ENCODE peak calls at places on chromosome 19, in four cellular contexts. M is tibial artery, Q is Peyer's patch, D is fibroblast of villous mesenchyme. W is an unnamed sample.

GRCh38 chr19:13887039-13887438 is 10.1 kb downstream of the NANOS3 start:
- DNase-seq in M (no peak), Q (no peak), D (no peak), W (no peak)

GRCh38 chr19:7348587-7349230 is at the start of gene ARHGEF18:
- DNase-seq in M (peak), Q (peak), D (no peak), W (no peak)

GRCh38 chr19:9940778-9941177 is 4.5 kb upstream of the OLFM2 start:
- DNase-seq in M (no peak), Q (no peak), D (no peak), W (no peak)

GRCh38 chr19:48741222-48741999 is 1.0 kb upstream of the RASIP1 start:
- DNase-seq in M (no peak), Q (no peak), D (no peak), W (no peak)

GRCh38 chr19:5585461-5586299 is 17.9 kb upstream of the TINCR start:
- DNase-seq in M (no peak), Q (peak), D (no peak), W (no peak)

GRCh38 chr19:778910-779653 is 18.2 kb upstream of the PTBP1 start:
- DNase-seq in M (peak), Q (no peak), D (peak), W (no peak)

GRCh38 chr19:7926021-7926726 is at the start of gene CTXN1:
- DNase-seq in M (peak), Q (peak), D (peak), W (peak)

GRCh38 chr19:3986260-3987041 is 1.2 kb upstream of the EEF2 start:
- DNase-seq in M (no peak), Q (peak), D (peak), W (peak)

GRCh38 chr19:13883665-13884064 is 6.7 kb downstream of the NANOS3 start:
- DNase-seq in M (no peak), Q (no peak), D (no peak), W (no peak)

GRCh38 chr19:55700813-55701212 is 25.8 kb downstream of the EPN1 start:
- DNase-seq in M (peak), Q (no peak), D (no peak), W (no peak)

GRCh38 chr19:15456871-15457700 is 7.3 kb downstream of the RASAL3 start:
- DNase-seq in M (no peak), Q (no peak), D (no peak), W (peak)

GRCh38 chr19:10271543-10272086 is 695 bp downstream of the ICAM1 start:
- DNase-seq in M (no peak), Q (peak), D (no peak), W (no peak)

GRCh38 chr19:34649886-34650543 is 26.9 kb downstream of the SCGB2B2 start:
- DNase-seq in M (no peak), Q (no peak), D (no peak), W (no peak)

GRCh38 chr19:12664406-12665280 is 1.9 kb downstream of the MAN2B1 start:
- DNase-seq in M (no peak), Q (no peak), D (no peak), W (no peak)

GRCh38 chr19:55563261-55563690 is 17.4 kb downstream of the ZNF579 start:
- DNase-seq in M (no peak), Q (no peak), D (no peak), W (no peak)

GRCh38 chr19:48487944-48488343 is 18.8 kb downstream of the CYTH2 start:
- DNase-seq in M (peak), Q (no peak), D (no peak), W (no peak)

GRCh38 chr19:50158577-50158976 is 4.5 kb downstream of the IZUMO2 start:
- DNase-seq in M (no peak), Q (no peak), D (no peak), W (no peak)

GRCh38 chr19:3634496-3635045 is 8.0 kb upstream of the CACTIN start:
- DNase-seq in M (no peak), Q (no peak), D (no peak), W (no peak)

GRCh38 chr19:4972509-4973230 is 3.8 kb downstream of the KDM4B start:
- DNase-seq in M (no peak), Q (no peak), D (peak), W (no peak)

GRCh38 chr19:18057557-18057956 is 29.2 kb downstream of the IL12RB1 start:
- DNase-seq in M (peak), Q (no peak), D (peak), W (no peak)

GRCh38 chr19:45772912-45773311 is 3.9 kb upstream of the SIX5 start:
- DNase-seq in M (no peak), Q (no peak), D (no peak), W (no peak)

GRCh38 chr19:7288977-7289376 is 5.2 kb downstream of the INSR start:
- DNase-seq in M (no peak), Q (no peak), D (no peak), W (no peak)

GRCh38 chr19:38015771-38016170 is 108.8 kb downstream of the SIPA1L3 start:
- DNase-seq in M (no peak), Q (no peak), D (no peak), W (no peak)

GRCh38 chr19:46351241-46352041 is 4.6 kb downstream of the PPP5C start:
- DNase-seq in M (peak), Q (peak), D (peak), W (no peak)

GRCh38 chr19:50580970-50581636 is 12.9 kb upstream of the LRRC4B start:
- DNase-seq in M (no peak), Q (no peak), D (no peak), W (no peak)

GRCh38 chr19:44588753-44589112 is 24.6 kb upstream of the IGSF23 start:
- DNase-seq in M (no peak), Q (no peak), D (no peak), W (no peak)

GRCh38 chr19:44585371-44586141 is 27.8 kb upstream of the IGSF23 start:
- DNase-seq in M (no peak), Q (no peak), D (peak), W (no peak)

GRCh38 chr19:44590245-44591059 is 22.9 kb upstream of the IGSF23 start:
- DNase-seq in M (no peak), Q (no peak), D (no peak), W (no peak)

GRCh38 chr19:44592451-44592890 is 20.9 kb upstream of the IGSF23 start:
- DNase-seq in M (no peak), Q (no peak), D (no peak), W (no peak)

GRCh38 chr19:44587863-44588752 is 25.3 kb upstream of the IGSF23 start:
- DNase-seq in M (no peak), Q (no peak), D (peak), W (no peak)
- TF ChIP-seq CTCF in M (no peak), Q (peak), D (peak), W (no peak)

GRCh38 chr19:29202281-29202680 is 10.7 kb downstream of the UQCRFS1 start:
- DNase-seq in M (no peak), Q (no peak), D (no peak), W (no peak)

GRCh38 chr19:29206453-29206852 is 6.5 kb downstream of the UQCRFS1 start:
- DNase-seq in M (no peak), Q (no peak), D (no peak), W (no peak)

GRCh38 chr19:29201849-29202248 is 11.1 kb downstream of the UQCRFS1 start:
- DNase-seq in M (no peak), Q (no peak), D (no peak), W (no peak)
- TF ChIP-seq CTCF in M (no peak), Q (no peak), D (no peak), W (peak)

DNA sequence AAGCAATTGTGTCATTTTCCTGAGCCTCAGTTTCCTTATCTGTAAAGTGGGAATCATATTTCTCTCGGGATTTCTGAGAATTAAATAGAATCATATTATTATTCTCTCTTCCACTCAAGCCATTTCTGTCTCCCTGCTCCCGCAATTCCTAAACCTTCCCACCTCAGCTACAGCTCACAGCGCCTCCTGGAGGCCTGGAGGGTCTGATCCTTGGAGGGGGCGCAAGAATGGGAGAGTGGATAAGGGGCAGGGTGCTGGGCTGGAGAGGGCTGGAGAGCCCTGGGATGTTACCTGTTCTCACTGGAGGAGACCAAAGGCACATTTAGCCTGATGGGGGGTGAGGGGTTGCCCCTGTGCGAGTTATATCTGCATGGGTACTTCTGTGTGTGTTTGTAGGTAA is 31.1 kb upstream of the CYP2S1 start:
- DNase-seq in M (no peak), Q (no peak), D (no peak), W (no peak)
- TF ChIP-seq CTCF in M (no peak), Q (no peak), D (no peak), W (no peak)

GRCh38 chr19:32387701-32388392 is 17.7 kb upstream of the DPY19L3 start:
- DNase-seq in M (peak), Q (no peak), D (peak), W (no peak)

GRCh38 chr19:32396046-32396652 is 9.4 kb upstream of the DPY19L3 start:
- DNase-seq in M (no peak), Q (no peak), D (no peak), W (no peak)

GRCh38 chr19:32388393-32388724 is 17.2 kb upstream of the DPY19L3 start:
- DNase-seq in M (no peak), Q (no peak), D (no peak), W (no peak)

GRCh38 chr19:32392946-32393345 is 12.6 kb upstream of the DPY19L3 start:
- DNase-seq in M (no peak), Q (no peak), D (no peak), W (no peak)

DNA sequence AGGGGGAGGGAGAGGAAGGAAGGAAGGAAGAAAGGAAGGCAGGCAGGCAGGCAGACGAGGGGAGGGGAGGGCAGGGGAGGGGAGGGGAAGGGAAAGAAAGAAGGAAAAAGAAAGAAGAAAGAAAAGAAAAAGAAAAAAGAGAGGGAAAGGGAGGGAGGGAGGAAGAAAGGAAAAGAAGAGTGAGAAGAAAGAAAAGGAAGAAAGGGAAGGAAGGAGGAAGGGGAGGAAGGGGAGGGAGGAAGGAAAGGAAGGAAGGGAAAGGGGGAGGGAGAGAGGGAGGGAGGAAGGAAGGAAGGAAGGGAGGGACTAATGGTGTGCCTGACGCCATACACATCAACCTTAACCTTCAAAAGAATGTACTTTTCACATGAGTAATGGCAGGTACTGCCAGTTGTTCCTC is 13.4 kb upstream of the DPY19L3 start:
- DNase-seq in M (no peak), Q (no peak), D (no peak), W (no peak)
- TF ChIP-seq CTCF in M (no peak), Q (no peak), D (no peak), W (no peak)

GRCh38 chr19:33214621-33215020 is 11.0 kb downstream of the SLC7A10 start:
- DNase-seq in M (no peak), Q (no peak), D (peak), W (peak)
- TF ChIP-seq CTCF in M (no peak), Q (peak), D (peak), W (peak)

GRCh38 chr19:2061936-2062729 is 11.1 kb upstream of the MKNK2 start:
- DNase-seq in M (no peak), Q (no peak), D (no peak), W (no peak)
- TF ChIP-seq CTCF in M (no peak), Q (no peak), D (no peak), W (no peak)

W was measured in D721Med.